ENCODE peak calls at places on chromosomes 16 and 17, in six cellular contexts. D, P, K, A, C and T are unnamed samples.

GRCh38 chr17:45784293-45784582 is at the start of gene CRHR1:
- DNase-seq in D (no peak), P (no peak), K (no peak), A (no peak), C (no peak), T (no peak)

GRCh38 chr17:7903154-7904103 is 12.7 kb downstream of the RNF227 start:
- DNase-seq in D (no peak), P (no peak), K (no peak), A (peak; percentile 19), C (no peak), T (no peak)

GRCh38 chr16:54489225-54489781 is 202.7 kb upstream of the IRX3 start:
- DNase-seq in D (no peak), P (no peak), K (no peak), A (no peak), C (no peak), T (no peak)

GRCh38 chr16:52963471-52963870 is 89.2 kb downstream of the CHD9NB start:
- DNase-seq in D (no peak), P (no peak), K (no peak), A (peak; percentile 1), C (no peak), T (no peak)

GRCh38 chr17:1025733-1026598 is 29.0 kb downstream of the TIMM22 start:
- DNase-seq in D (no peak), P (no peak), K (no peak), A (no peak), C (no peak), T (no peak)

GRCh38 chr17:19723967-19724366 is 7.6 kb upstream of the SLC47A2 start:
- DNase-seq in D (no peak), P (no peak), K (no peak), A (peak; percentile 53), C (no peak), T (no peak)

GRCh38 chr16:85738878-85739715 is 11.8 kb downstream of the C16orf74 start:
- DNase-seq in D (no peak), P (no peak), K (no peak), A (no peak), C (no peak), T (no peak)

GRCh38 chr16:71453051-71453450 is 9.0 kb downstream of the ZNF23 start:
- DNase-seq in D (no peak), P (no peak), K (no peak), A (no peak), C (no peak), T (no peak)

GRCh38 chr17:82613283-82614094 is 34.8 kb downstream of the WDR45B start:
- DNase-seq in D (no peak), P (no peak), K (no peak), A (no peak), C (no peak), T (no peak)

GRCh38 chr17:77365584-77366186 is 224.9 kb downstream of the SEC14L1 start:
- DNase-seq in D (peak; percentile 47), P (peak; percentile 68), K (peak; percentile 59), A (peak; percentile 82), C (peak; percentile 92), T (no peak)

GRCh38 chr17:79930077-79930785 is 91.0 kb upstream of the CBX4 start:
- DNase-seq in D (no peak), P (no peak), K (no peak), A (no peak), C (peak; percentile 8), T (no peak)

GRCh38 chr17:56595831-56596740 is 2.6 kb downstream of the NOG start:
- DNase-seq in D (no peak), P (no peak), K (no peak), A (peak; percentile 67), C (no peak), T (no peak)

GRCh38 chr16:50202926-50203624 is 50.0 kb downstream of the TENT4B start:
- DNase-seq in D (no peak), P (no peak), K (no peak), A (peak; percentile 91), C (peak; percentile 94), T (no peak)

GRCh38 chr16:57091990-57092785 is at the start of gene CPNE2:
- DNase-seq in D (no peak), P (no peak), K (peak; percentile 66), A (peak; percentile 29), C (peak; percentile 62), T (no peak)

GRCh38 chr17:10265100-10265810 is 66.8 kb upstream of the GAS7 start:
- DNase-seq in D (no peak), P (no peak), K (no peak), A (no peak), C (peak; percentile 2), T (no peak)

GRCh38 chr17:42247734-42248133 is 28.5 kb downstream of the STAT5B start:
- DNase-seq in D (no peak), P (no peak), K (no peak), A (no peak), C (peak; percentile 64), T (no peak)

GRCh38 chr16:54932737-54933254 is 2.1 kb downstream of the IRX5 start:
- DNase-seq in D (no peak), P (no peak), K (no peak), A (no peak), C (peak; percentile 39), T (no peak)

GRCh38 chr17:80452173-80452915 is 24.1 kb downstream of the NPTX1 start:
- DNase-seq in D (no peak), P (no peak), K (no peak), A (no peak), C (no peak), T (no peak)

GRCh38 chr17:32007463-32008298 is 498 bp downstream of the LRRC37B start:
- DNase-seq in D (peak; percentile 54), P (no peak), K (peak; percentile 15), A (peak; percentile 24), C (peak; percentile 40), T (peak; percentile 46)

GRCh38 chr16:51880776-51881175 is 666.2 kb downstream of the TOX3 start:
- DNase-seq in D (no peak), P (no peak), K (no peak), A (peak; percentile 40), C (peak; percentile 86), T (no peak)

GRCh38 chr16:83843657-83844056 is 35.9 kb downstream of the HSBP1 start:
- DNase-seq in D (no peak), P (no peak), K (no peak), A (no peak), C (no peak), T (no peak)

GRCh38 chr16:84768061-84768797 is 51.6 kb upstream of the CRISPLD2 start:
- DNase-seq in D (no peak), P (no peak), K (no peak), A (no peak), C (no peak), T (peak; percentile 46)

GRCh38 chr16:57540906-57541753 is 1.3 kb upstream of the ADGRG5 start:
- DNase-seq in D (no peak), P (no peak), K (peak; percentile 2), A (no peak), C (no peak), T (no peak)

GRCh38 chr16:56041556-56042140 is 149.6 kb upstream of the GNAO1 start:
- DNase-seq in D (no peak), P (no peak), K (peak; percentile 15), A (peak; percentile 31), C (no peak), T (peak; percentile 3)

GRCh38 chr17:39130205-39130604 is 21.2 kb downstream of the PLXDC1 start:
- DNase-seq in D (no peak), P (no peak), K (no peak), A (no peak), C (no peak), T (no peak)

DNA sequence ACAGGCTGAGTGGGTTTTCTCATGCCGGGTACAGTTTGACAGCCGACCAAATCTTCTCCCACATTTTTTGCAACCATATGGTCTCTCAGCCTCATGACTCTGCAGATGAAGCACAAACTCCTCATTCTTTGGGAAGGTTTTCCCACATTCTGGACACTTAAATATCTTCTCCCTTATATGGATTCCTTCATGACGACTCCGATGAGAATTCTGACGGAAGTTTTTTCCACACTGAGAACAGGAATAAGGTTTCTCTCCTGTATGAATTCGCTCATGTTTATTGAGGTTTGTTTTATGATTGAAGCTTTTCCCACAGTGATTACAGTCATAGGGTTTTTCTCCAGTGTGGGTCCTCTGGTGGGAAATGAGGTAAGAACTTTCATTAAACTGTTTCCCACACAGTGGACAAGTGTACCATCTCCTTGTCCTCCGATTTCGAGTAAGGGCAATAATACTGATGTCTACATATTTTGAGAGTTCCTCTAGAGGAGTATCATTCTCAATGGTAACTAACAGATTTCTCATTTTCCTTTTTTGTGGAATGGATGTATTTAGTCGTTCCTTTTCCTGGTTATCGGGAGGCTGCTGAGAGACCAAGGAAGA is 10.9 kb downstream of the ZNF200 start:
- DNase-seq in D (no peak), P (no peak), K (no peak), A (no peak), C (peak; percentile 9), T (no peak)
- H3K9me3 ChIP-seq in D (peaks cover 40% of the 10 kb centered on the region), P (peaks cover 64% of the 10 kb centered on the region), K (peaks cover 93% of the 10 kb centered on the region), A (peaks cover 22% of the 10 kb centered on the region), C (no peaks in the 10 kb centered on the region), T (peaks cover 72% of the 10 kb centered on the region)

DNA sequence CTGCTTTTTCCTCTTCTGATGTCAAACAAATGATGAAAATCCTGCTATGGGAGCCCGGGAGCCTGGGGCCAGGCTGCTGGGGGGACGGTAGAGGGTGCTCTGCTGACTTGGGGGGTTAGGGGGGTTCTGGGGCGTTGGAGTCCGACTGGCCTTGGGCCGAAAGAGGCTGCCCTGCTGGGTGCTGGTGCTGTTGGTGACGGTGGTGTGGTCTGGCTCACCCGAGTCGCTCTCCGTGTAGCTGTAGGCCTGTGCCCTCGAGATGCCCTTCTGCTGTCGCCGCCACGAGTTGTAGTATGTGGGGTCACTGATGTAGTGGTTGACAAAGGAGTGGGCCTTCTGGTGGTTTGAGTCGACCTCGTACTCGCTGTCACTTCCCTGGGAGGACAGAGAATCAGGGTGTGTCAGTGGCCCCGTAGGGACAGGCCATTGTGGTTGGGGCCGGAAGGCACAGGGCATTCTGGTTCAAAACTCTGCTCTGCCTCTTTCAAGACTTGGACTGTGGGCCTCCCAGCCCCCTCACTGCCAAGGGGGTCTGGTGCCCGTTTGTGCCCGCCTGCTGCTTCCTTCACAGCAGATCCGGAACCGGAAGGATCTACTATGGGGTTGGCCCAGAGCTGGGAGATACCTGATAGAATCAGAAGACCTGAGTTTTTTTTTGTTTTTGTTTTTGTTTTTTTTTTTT is 26.9 kb upstream of the CDC42EP4 start:
- DNase-seq in D (no peak), P (no peak), K (no peak), A (no peak), C (no peak), T (no peak)
- H3K27ac ChIP-seq in D (no peak overlapping the region), P (peak overlapping the region; percentile 78), K (no peak overlapping the region), A (no peak overlapping the region), C (peak overlapping the region; percentile 66), T (no peak overlapping the region)

GRCh38 chr17:26792486-26792885 is 501.4 kb upstream of the WSB1 start:
- DNase-seq in D (no peak), P (no peak), K (no peak), A (no peak), C (peak; percentile 36), T (no peak)
- H3K9me3 ChIP-seq in D (no peaks in the 10 kb centered on the region), P (peaks cover 9% of the 10 kb centered on the region), K (peaks cover 100% of the 10 kb centered on the region), A (peaks cover 6% of the 10 kb centered on the region), C (peaks cover 3% of the 10 kb centered on the region), T (peaks cover 16% of the 10 kb centered on the region)

DNA sequence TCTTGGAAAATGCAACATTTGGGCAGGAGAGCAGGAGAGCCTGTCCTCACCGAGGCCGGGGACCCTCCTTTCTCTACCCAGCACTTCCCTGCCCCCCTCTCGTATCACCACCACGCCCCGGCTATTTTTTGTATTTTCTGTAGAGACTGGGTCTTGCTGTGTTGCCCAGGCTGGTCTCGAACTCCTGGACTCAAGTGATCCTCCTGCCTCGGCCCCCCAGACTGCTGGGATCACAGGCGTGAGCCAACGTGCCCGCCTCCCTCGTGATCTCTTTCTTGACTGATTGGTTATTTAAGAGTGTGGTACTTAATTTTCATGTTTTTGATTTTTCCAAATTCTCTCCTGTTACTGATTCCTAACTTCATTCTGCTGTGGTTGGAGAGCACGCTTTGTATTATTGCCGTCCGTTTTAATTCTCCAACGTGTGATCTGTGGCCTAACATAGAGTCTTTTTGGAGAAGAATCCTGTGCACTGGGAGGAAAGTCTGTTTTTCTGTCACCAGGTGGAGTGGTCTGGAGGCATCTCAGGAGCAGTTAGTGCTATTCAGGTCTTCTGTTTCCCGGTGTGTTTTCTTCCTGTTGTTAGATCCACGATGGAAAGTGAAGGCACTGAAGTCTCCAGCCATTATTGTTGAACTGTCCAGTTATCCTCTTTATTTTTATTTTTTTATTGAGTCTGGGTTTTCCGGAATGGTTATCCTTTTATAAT is 40.4 kb downstream of the ZNF778 start:
- DNase-seq in D (no peak), P (no peak), K (no peak), A (peak; percentile 43), C (no peak), T (no peak)
- H3K27ac ChIP-seq in D (no peak overlapping the region), P (no peak overlapping the region), K (no peak overlapping the region), A (no peak overlapping the region), C (no peak overlapping the region), T (no peak overlapping the region)